ENCODE peak calls at places on chromosomes 7 and 10, in ten cellular contexts. D is AG10803; N is brain microvascular endothelial cell; M is tibial artery; B is CD4-positive, alpha-beta T cell; C is activated T-helper 1 cell treated with anti-CD3 and anti-CD28 coated beads, Interleukin-12 subunit alpha, Interleukin-12 subunit beta, Interleukin-2, Interleukin-4 antibody, amounts not matched to agents 30 ng/mL and 10 ng/mL and 1 ng/mL, durations not matched to agents 14 hours and 24 hours and 36 hours; F is GM12864; A is SW 1271; E is T follicular helper cell; U is stimulated activated CD8-positive, alpha-beta memory T cell treated with anti-CD3 and anti-CD28 coated beads, Interleukin-4, amount 100 ng/mL, for 1 hour. T is an unnamed sample.

GRCh38 chr10:111824128-111824527 is 359.4 kb downstream of the GPAM start:
- DNase-seq in F (no peak), E (no peak), U (no peak), N (no peak), C (no peak), M (no peak), A (no peak), B (no peak), D (no peak), T (no peak)

GRCh38 chr7:552711-553636 is 33.3 kb upstream of the PDGFA start:
- DNase-seq in D (no peak), C (no peak), F (no peak), E (no peak), A (no peak), M (no peak), N (no peak), U (no peak), B (no peak), T (peak)

GRCh38 chr10:71127019-71127534 is 85.3 kb upstream of the UNC5B start:
- DNase-seq in C (no peak), N (no peak), A (no peak), M (no peak), F (no peak), B (no peak), D (no peak), E (no peak), U (no peak), T (no peak)

GRCh38 chr7:19122018-19122588 is 4.7 kb upstream of the TWIST1 start:
- DNase-seq in B (no peak), E (no peak), C (no peak), U (no peak), M (no peak), N (peak), F (no peak), A (peak), D (peak), T (no peak)

GRCh38 chr10:122669842-122670241 is 29.8 kb downstream of the C10orf120 start:
- DNase-seq in M (no peak), B (no peak), N (no peak), D (no peak), C (no peak), A (no peak), E (no peak), F (no peak), U (no peak), T (no peak)

GRCh38 chr10:3876563-3876962 is 91.6 kb upstream of the KLF6 start:
- DNase-seq in B (no peak), A (no peak), D (no peak), C (no peak), U (no peak), E (no peak), F (no peak), N (no peak), M (no peak), T (no peak)

GRCh38 chr10:111989136-111990050 is 194.2 kb downstream of the GPAM start:
- DNase-seq in C (no peak), N (no peak), F (no peak), E (no peak), M (no peak), B (no peak), U (no peak), A (no peak), D (no peak), T (no peak)

GRCh38 chr10:93600861-93601773 is at the start of gene RBP4:
- DNase-seq in C (no peak), N (peak), U (no peak), E (no peak), D (peak), A (no peak), B (no peak), F (no peak), M (no peak), T (peak)

GRCh38 chr7:124603066-124603465 is 162.5 kb downstream of the GPR37 start:
- DNase-seq in D (peak), N (no peak), A (no peak), C (no peak), U (no peak), M (no peak), F (no peak), E (no peak), B (no peak), T (no peak)

GRCh38 chr10:48219194-48219593 is 55.3 kb downstream of the FRMPD2 start:
- DNase-seq in D (no peak), N (no peak), F (no peak), B (no peak), U (no peak), E (no peak), A (no peak), C (no peak), M (no peak), T (no peak)

GRCh38 chr7:20053334-20054104 is 163.7 kb downstream of the MACC1 start:
- DNase-seq in D (no peak), F (no peak), A (no peak), M (no peak), U (no peak), N (no peak), E (no peak), C (no peak), B (no peak), T (no peak)

GRCh38 chr10:102869290-102870198 is at the start of gene AS3MT:
- DNase-seq in A (no peak), B (no peak), U (no peak), F (no peak), N (no peak), E (no peak), C (no peak), D (peak), M (no peak), T (peak)

GRCh38 chr7:152312316-152312715 is 123.5 kb downstream of the KMT2C start:
- DNase-seq in E (no peak), F (no peak), U (no peak), N (peak), C (no peak), A (no peak), M (no peak), B (no peak), D (peak), T (peak)

GRCh38 chr7:114130860-114131259 is 212.1 kb upstream of the PPP1R3A start:
- DNase-seq in U (no peak), D (peak), C (no peak), E (no peak), B (no peak), M (no peak), F (no peak), A (no peak), N (no peak), T (no peak)

GRCh38 chr7:79453558-79454324 is at the start of gene MAGI2:
- DNase-seq in E (no peak), B (no peak), C (no peak), D (peak), M (peak), F (no peak), A (no peak), U (no peak), N (peak), T (peak)

GRCh38 chr7:157690833-157691382 is 354.1 kb downstream of the DNAJB6 start:
- DNase-seq in C (no peak), N (peak), E (no peak), B (no peak), A (no peak), U (no peak), D (peak), F (no peak), M (peak), T (peak)

GRCh38 chr10:16117305-16117695 is 257.0 kb upstream of the MINDY3 start:
- DNase-seq in B (no peak), U (no peak), M (no peak), D (no peak), N (no peak), E (no peak), A (no peak), F (no peak), C (no peak), T (no peak)

GRCh38 chr7:149321978-149322541 is 60.1 kb downstream of the ZNF783 start:
- DNase-seq in N (peak), U (no peak), B (no peak), F (no peak), M (no peak), D (peak), E (no peak), C (no peak), A (no peak), T (no peak)

GRCh38 chr7:24708244-24708643 is 49.0 kb downstream of the GSDME start:
- DNase-seq in B (no peak), M (no peak), A (no peak), E (no peak), C (no peak), D (peak), U (no peak), N (no peak), F (no peak), T (no peak)

GRCh38 chr10:133372507-133372906 is 647 bp downstream of the ECHS1 start:
- DNase-seq in C (no peak), A (no peak), F (no peak), E (no peak), M (no peak), D (no peak), B (no peak), N (no peak), U (no peak), T (peak)

GRCh38 chr10:33371234-33371633 is 36.8 kb upstream of the NRP1 start:
- DNase-seq in E (no peak), N (no peak), C (no peak), A (no peak), F (no peak), B (no peak), U (no peak), D (no peak), M (no peak), T (no peak)

GRCh38 chr10:5679606-5680005 is 5.0 kb upstream of the TASOR2 start:
- DNase-seq in D (peak), F (no peak), C (no peak), E (no peak), N (no peak), A (peak), M (no peak), B (no peak), U (no peak), T (no peak)

GRCh38 chr7:147513451-147513850 is 1077.1 kb upstream of the C7orf33 start:
- DNase-seq in B (no peak), A (no peak), M (no peak), U (no peak), E (no peak), N (no peak), F (no peak), C (no peak), D (peak), T (no peak)

GRCh38 chr10:71081912-71082311 is 130.5 kb upstream of the UNC5B start:
- DNase-seq in B (no peak), M (no peak), E (no peak), D (no peak), N (no peak), A (no peak), C (no peak), U (no peak), F (no peak), T (peak)

GRCh38 chr7:74329225-74329624 is 40.0 kb downstream of the CLIP2 start:
- DNase-seq in A (no peak), F (no peak), C (no peak), M (no peak), D (no peak), E (no peak), N (no peak), U (no peak), B (no peak), T (no peak)

GRCh38 chr10:67772894-67773511 is 65.0 kb downstream of the DNAJC12 start:
- DNase-seq in A (no peak), M (no peak), B (no peak), N (peak), F (peak), E (no peak), D (no peak), C (no peak), U (no peak), T (no peak)

GRCh38 chr7:55516399-55516798 is 55.9 kb downstream of the VOPP1 start:
- DNase-seq in N (no peak), C (no peak), M (no peak), F (no peak), D (no peak), B (no peak), E (no peak), U (no peak), A (no peak), T (no peak)

GRCh38 chr7:105352018-105352612 is 36.6 kb downstream of the SRPK2 start:
- DNase-seq in U (peak), N (peak), D (peak), C (peak), M (peak), A (peak), E (peak), F (peak), B (peak), T (no peak)

GRCh38 chr7:138663741-138664710 is 37.1 kb downstream of the SVOPL start:
- DNase-seq in E (no peak), B (no peak), A (no peak), N (peak), U (no peak), F (no peak), D (no peak), C (no peak), M (no peak), T (no peak)

GRCh38 chr7:140349172-140349771 is 49.1 kb downstream of the SLC37A3 start:
- DNase-seq in B (no peak), D (peak), M (no peak), N (peak), U (no peak), A (no peak), F (no peak), E (no peak), C (no peak), T (no peak)

GRCh38 chr10:95447733-95448132 is 113.4 kb downstream of the SORBS1 start:
- DNase-seq in A (no peak), N (no peak), D (peak), U (no peak), C (no peak), M (no peak), E (no peak), B (no peak), F (no peak), T (peak)